ENCODE peak calls at places on chromosomes 2 and 18, in seven cellular contexts. M is lower lobe of right lung, S is ELF-1, Y is skeletal muscle cell, O is MM.1S, B is head of caudate nucleus, A is GM23248. F is an unnamed sample.

GRCh38 chr18:48893559-48894265 is 57.1 kb downstream of the SMAD7 start:
- DNase-seq in O (no peak), S (peak), M (no peak), Y (no peak), A (no peak), B (no peak), F (no peak)

GRCh38 chr2:149989447-149990063 is 402.0 kb upstream of the MMADHC start:
- DNase-seq in A (peak), B (no peak), Y (no peak), M (no peak), O (no peak), S (no peak), F (peak)

GRCh38 chr2:85151026-85151425 is 17.8 kb downstream of the TCF7L1 start:
- DNase-seq in M (no peak), S (no peak), B (no peak), O (no peak), Y (no peak), A (peak), F (no peak)

GRCh38 chr2:189641565-189641964 is 19.7 kb upstream of the ASNSD1 start:
- DNase-seq in S (no peak), B (peak), O (no peak), A (peak), M (no peak), Y (no peak), F (no peak)

GRCh38 chr2:96326990-96327820 is 2.1 kb downstream of the ITPRIPL1 start:
- DNase-seq in A (no peak), M (no peak), Y (no peak), S (no peak), O (no peak), B (no peak), F (no peak)

GRCh38 chr2:136051725-136052048 is 66.3 kb upstream of the DARS1 start:
- DNase-seq in O (peak), B (no peak), S (no peak), Y (no peak), A (no peak), M (no peak), F (no peak)

GRCh38 chr18:23998811-23999210 is 15.7 kb upstream of the TTC39C start:
- DNase-seq in B (no peak), O (no peak), S (no peak), M (no peak), Y (no peak), A (peak), F (no peak)

GRCh38 chr2:240412211-240412830 is 23.1 kb upstream of the GPC1 start:
- DNase-seq in A (no peak), Y (no peak), O (no peak), S (peak), M (peak), B (no peak), F (no peak)

GRCh38 chr18:57466307-57466706 is 31.1 kb downstream of the ONECUT2 start:
- DNase-seq in S (no peak), Y (no peak), O (no peak), A (peak), B (no peak), M (no peak), F (no peak)

GRCh38 chr2:9110893-9111569 is 95.6 kb upstream of the ASAP2 start:
- DNase-seq in S (peak), Y (no peak), A (peak), M (no peak), O (no peak), B (no peak), F (no peak)

GRCh38 chr18:32010124-32010745 is 8.4 kb upstream of the RNF125 start:
- DNase-seq in A (peak), M (no peak), S (no peak), B (no peak), O (no peak), Y (no peak), F (no peak)

GRCh38 chr18:73318732-73319479 is 451.1 kb upstream of the NETO1 start:
- DNase-seq in A (peak), O (no peak), B (no peak), M (no peak), S (no peak), Y (peak), F (peak)

GRCh38 chr2:202831241-202831997 is 40.1 kb downstream of the ICA1L start:
- DNase-seq in O (peak), S (peak), M (no peak), Y (no peak), B (peak), A (peak), F (peak)

GRCh38 chr2:144290276-144290675 is 229.6 kb downstream of the ZEB2 start:
- DNase-seq in A (no peak), S (no peak), O (no peak), Y (no peak), B (no peak), M (no peak), F (no peak)

GRCh38 chr2:23789012-23789411 is 137.9 kb downstream of the ATAD2B start:
- DNase-seq in S (no peak), A (no peak), O (no peak), M (no peak), B (no peak), Y (no peak), F (no peak)

GRCh38 chr2:140791802-140792201 is 1339.0 kb downstream of the LRP1B start:
- DNase-seq in O (no peak), B (no peak), A (no peak), S (no peak), Y (no peak), M (no peak), F (no peak)

GRCh38 chr2:64692401-64692800 is 38.7 kb upstream of the SERTAD2 start:
- DNase-seq in A (peak), M (no peak), S (no peak), Y (no peak), B (no peak), O (no peak), F (no peak)

GRCh38 chr2:88038263-88039105 is 17.1 kb downstream of the KRCC1 start:
- DNase-seq in S (no peak), A (peak), O (no peak), M (no peak), Y (peak), B (no peak), F (peak)

GRCh38 chr2:237371856-237372255 is 42.1 kb downstream of the COL6A3 start:
- DNase-seq in S (no peak), M (no peak), B (no peak), O (no peak), Y (no peak), A (no peak), F (no peak)

GRCh38 chr18:55007582-55007981 is 48.3 kb upstream of the CCDC68 start:
- DNase-seq in O (no peak), B (no peak), A (no peak), S (no peak), Y (no peak), M (no peak), F (peak)

GRCh38 chr2:46273919-46274318 is 23.3 kb upstream of the EPAS1 start:
- DNase-seq in O (no peak), M (no peak), A (no peak), B (no peak), Y (no peak), S (no peak), F (no peak)

GRCh38 chr2:68722712-68723111 is 11.9 kb upstream of the ARHGAP25 start:
- DNase-seq in S (peak), A (peak), O (no peak), B (no peak), Y (no peak), M (no peak), F (no peak)

GRCh38 chr2:3168230-3168891 is 209.3 kb downstream of the EIPR1 start:
- DNase-seq in M (no peak), O (no peak), B (no peak), A (peak), S (peak), Y (peak), F (peak)

GRCh38 chr18:75218064-75218463 is 7.5 kb downstream of the TSHZ1 start:
- DNase-seq in S (no peak), A (no peak), M (no peak), Y (no peak), B (no peak), O (no peak), F (no peak)